ENCODE peak calls at places on chromosomes 6 and 20, in six cellular contexts. One of them, this sample, is unnamed.

GRCh38 chr20:43955244-43956191 is 40.9 kb downstream of the TOX2 start:
- DNase-seq in colonic mucosa: no peak
- DNase-seq in GM23248: peak; percentile 97
- DNase-seq in GM12878: peak; percentile 73
- DNase-seq in PC-3: peak; percentile 96
- DNase-seq in neural progenitor cell: no peak
- DNase-seq in this sample: peak; percentile 92

GRCh38 chr6:169723991-169724553 is at the start of gene PHF10:
- DNase-seq in colonic mucosa: peak; percentile 22
- DNase-seq in GM23248: peak; percentile 62
- DNase-seq in GM12878: no peak
- DNase-seq in PC-3: no peak
- DNase-seq in neural progenitor cell: peak; percentile 91
- DNase-seq in this sample: no peak

GRCh38 chr6:26441977-26442376 is 1.7 kb downstream of the BTN3A3 start:
- DNase-seq in colonic mucosa: no peak
- DNase-seq in GM23248: peak; percentile 15
- DNase-seq in GM12878: no peak
- DNase-seq in PC-3: no peak
- DNase-seq in neural progenitor cell: no peak
- DNase-seq in this sample: no peak

GRCh38 chr20:25285091-25285647 is 37.3 kb downstream of the PYGB start:
- DNase-seq in colonic mucosa: no peak
- DNase-seq in GM23248: no peak
- DNase-seq in GM12878: no peak
- DNase-seq in PC-3: no peak
- DNase-seq in neural progenitor cell: no peak
- DNase-seq in this sample: no peak

GRCh38 chr6:73169633-73170032 is 55.7 kb downstream of the KHDC1L start:
- DNase-seq in colonic mucosa: no peak
- DNase-seq in GM23248: no peak
- DNase-seq in GM12878: no peak
- DNase-seq in PC-3: peak; percentile 25
- DNase-seq in neural progenitor cell: no peak
- DNase-seq in this sample: no peak

GRCh38 chr6:43890197-43891062 is 120.4 kb downstream of the VEGFA start:
- DNase-seq in colonic mucosa: no peak
- DNase-seq in GM23248: no peak
- DNase-seq in GM12878: no peak
- DNase-seq in PC-3: no peak
- DNase-seq in neural progenitor cell: no peak
- DNase-seq in this sample: no peak

GRCh38 chr6:169084067-169084466 is 169.6 kb downstream of the THBS2 start:
- DNase-seq in colonic mucosa: no peak
- DNase-seq in GM23248: no peak
- DNase-seq in GM12878: no peak
- DNase-seq in PC-3: no peak
- DNase-seq in neural progenitor cell: no peak
- DNase-seq in this sample: no peak

GRCh38 chr6:6591778-6592388 is 3.4 kb downstream of the LY86 start:
- DNase-seq in colonic mucosa: no peak
- DNase-seq in GM23248: no peak
- DNase-seq in GM12878: peak; percentile 77
- DNase-seq in PC-3: no peak
- DNase-seq in neural progenitor cell: no peak
- DNase-seq in this sample: no peak

GRCh38 chr6:39855356-39855995 is 63.3 kb downstream of the DAAM2 start:
- DNase-seq in colonic mucosa: no peak
- DNase-seq in GM23248: peak; percentile 34
- DNase-seq in GM12878: no peak
- DNase-seq in PC-3: no peak
- DNase-seq in neural progenitor cell: no peak
- DNase-seq in this sample: no peak

GRCh38 chr6:159959976-159960384 is 8.9 kb upstream of the IGF2R start:
- DNase-seq in colonic mucosa: no peak
- DNase-seq in GM23248: no peak
- DNase-seq in GM12878: no peak
- DNase-seq in PC-3: no peak
- DNase-seq in neural progenitor cell: no peak
- DNase-seq in this sample: no peak

GRCh38 chr6:15526129-15526764 is 136.6 kb downstream of the DTNBP1 start:
- DNase-seq in colonic mucosa: no peak
- DNase-seq in GM23248: no peak
- DNase-seq in GM12878: peak; percentile 38
- DNase-seq in PC-3: no peak
- DNase-seq in neural progenitor cell: no peak
- DNase-seq in this sample: no peak

GRCh38 chr6:14910692-14911547 is 334.9 kb upstream of the JARID2 start:
- DNase-seq in colonic mucosa: no peak
- DNase-seq in GM23248: no peak
- DNase-seq in GM12878: peak; percentile 78
- DNase-seq in PC-3: no peak
- DNase-seq in neural progenitor cell: no peak
- DNase-seq in this sample: no peak

GRCh38 chr6:129849456-129849855 is 11.7 kb downstream of the TMEM244 start:
- DNase-seq in colonic mucosa: no peak
- DNase-seq in GM23248: peak; percentile 78
- DNase-seq in GM12878: no peak
- DNase-seq in PC-3: peak; percentile 79
- DNase-seq in neural progenitor cell: no peak
- DNase-seq in this sample: peak; percentile 46

GRCh38 chr6:25642667-25643328 is 9.2 kb upstream of the SCGN start:
- DNase-seq in colonic mucosa: no peak
- DNase-seq in GM23248: no peak
- DNase-seq in GM12878: no peak
- DNase-seq in PC-3: no peak
- DNase-seq in neural progenitor cell: no peak
- DNase-seq in this sample: no peak

GRCh38 chr6:45611502-45611901 is 233.8 kb upstream of the SUPT3H start:
- DNase-seq in colonic mucosa: peak; percentile 43
- DNase-seq in GM23248: no peak
- DNase-seq in GM12878: no peak
- DNase-seq in PC-3: no peak
- DNase-seq in neural progenitor cell: no peak
- DNase-seq in this sample: no peak

GRCh38 chr6:90294989-90295853 is 1.4 kb downstream of the BACH2 start:
- DNase-seq in colonic mucosa: peak; percentile 28
- DNase-seq in GM23248: peak; percentile 47
- DNase-seq in GM12878: no peak
- DNase-seq in PC-3: peak; percentile 26
- DNase-seq in neural progenitor cell: peak; percentile 54
- DNase-seq in this sample: peak; percentile 56

GRCh38 chr6:137876547-137876946 is 9.5 kb downstream of the TNFAIP3 start:
- DNase-seq in colonic mucosa: no peak
- DNase-seq in GM23248: no peak
- DNase-seq in GM12878: no peak
- DNase-seq in PC-3: no peak
- DNase-seq in neural progenitor cell: no peak
- DNase-seq in this sample: no peak

GRCh38 chr20:23415958-23416583 is 5.2 kb downstream of the NAPB start:
- DNase-seq in colonic mucosa: no peak
- DNase-seq in GM23248: peak; percentile 81
- DNase-seq in GM12878: no peak
- DNase-seq in PC-3: no peak
- DNase-seq in neural progenitor cell: no peak
- DNase-seq in this sample: no peak

GRCh38 chr20:32344835-32345506 is 13.2 kb upstream of the ASXL1 start:
- DNase-seq in colonic mucosa: no peak
- DNase-seq in GM23248: no peak
- DNase-seq in GM12878: no peak
- DNase-seq in PC-3: peak; percentile 16
- DNase-seq in neural progenitor cell: peak; percentile 51
- DNase-seq in this sample: no peak

GRCh38 chr6:36120539-36120938 is 9.8 kb upstream of the MAPK13 start:
- DNase-seq in colonic mucosa: peak; percentile 72
- DNase-seq in GM23248: no peak
- DNase-seq in GM12878: no peak
- DNase-seq in PC-3: no peak
- DNase-seq in neural progenitor cell: no peak
- DNase-seq in this sample: no peak

GRCh38 chr6:30740993-30741784 is 1.3 kb downstream of the FLOT1 start:
- DNase-seq in colonic mucosa: no peak
- DNase-seq in GM23248: peak; percentile 55
- DNase-seq in GM12878: no peak
- DNase-seq in PC-3: peak; percentile 36
- DNase-seq in neural progenitor cell: no peak
- DNase-seq in this sample: peak; percentile 66

GRCh38 chr6:30742316-30743098 is at the start of gene FLOT1:
- DNase-seq in colonic mucosa: peak; percentile 100
- DNase-seq in GM23248: peak; percentile 98
- DNase-seq in GM12878: peak; percentile 80
- DNase-seq in PC-3: peak; percentile 98
- DNase-seq in neural progenitor cell: peak; percentile 88
- DNase-seq in this sample: peak; percentile 94

GRCh38 chr6:30740540-30740870 is 2.0 kb downstream of the FLOT1 start:
- DNase-seq in colonic mucosa: no peak
- DNase-seq in GM23248: no peak
- DNase-seq in GM12878: no peak
- DNase-seq in PC-3: no peak
- DNase-seq in neural progenitor cell: no peak
- DNase-seq in this sample: peak; percentile 47

GRCh38 chr6:30743099-30744053 is 889 bp upstream of the FLOT1 start:
- DNase-seq in colonic mucosa: peak; percentile 62
- DNase-seq in GM23248: peak; percentile 58
- DNase-seq in GM12878: no peak
- DNase-seq in PC-3: no peak
- DNase-seq in neural progenitor cell: no peak
- DNase-seq in this sample: peak; percentile 36

DNA sequence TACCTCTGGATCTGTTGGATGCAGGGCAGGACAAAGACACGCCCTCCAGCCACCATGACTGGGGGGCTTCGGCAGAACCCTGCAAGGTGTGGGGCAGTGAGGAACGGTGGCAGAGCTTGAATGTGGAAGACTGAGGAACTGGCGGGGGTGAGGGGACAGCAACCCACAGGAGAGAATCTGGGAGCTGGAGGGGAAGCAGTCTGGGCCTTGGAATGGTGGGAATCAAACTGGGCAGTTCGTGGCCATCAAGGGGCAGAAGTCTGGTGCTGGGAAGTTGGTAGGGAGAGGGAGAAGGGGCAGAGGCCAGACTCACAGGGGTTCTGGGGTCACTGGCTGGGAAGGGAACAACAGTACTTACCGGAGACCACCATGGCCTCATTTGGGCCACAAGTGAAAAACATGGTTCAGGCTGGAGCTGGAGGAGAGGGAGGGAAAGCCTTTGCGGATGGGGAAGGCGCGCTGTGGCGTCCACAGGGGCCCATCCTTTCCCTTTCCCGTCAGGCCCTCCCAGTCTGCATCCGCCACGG is 635 bp downstream of the FLOT1 start:
- DNase-seq in colonic mucosa: no peak
- DNase-seq in GM23248: no peak
- DNase-seq in GM12878: no peak
- DNase-seq in PC-3: peak; percentile 32
- DNase-seq in neural progenitor cell: no peak
- DNase-seq in this sample: peak; percentile 90
- H3K9ac ChIP-seq in colonic mucosa: peak overlapping the region; percentile 95
- H3K9ac ChIP-seq in GM23248: peak overlapping the region; percentile 99
- H3K9ac ChIP-seq in GM12878: peak overlapping the region; percentile 82
- H3K9ac ChIP-seq in PC-3: peak overlapping the region; percentile 100
- H3K9ac ChIP-seq in neural progenitor cell: peak overlapping the region; percentile 47
- H3K9ac ChIP-seq in this sample: peak overlapping the region; percentile 92

GRCh38 chr6:69422474-69422873 is 374.3 kb downstream of the LMBRD1 start:
- DNase-seq in colonic mucosa: no peak
- DNase-seq in GM23248: no peak
- DNase-seq in GM12878: no peak
- DNase-seq in PC-3: no peak
- DNase-seq in neural progenitor cell: peak; percentile 39
- DNase-seq in this sample: no peak

GRCh38 chr6:69423785-69424184 is 373.0 kb downstream of the LMBRD1 start:
- DNase-seq in colonic mucosa: no peak
- DNase-seq in GM23248: no peak
- DNase-seq in GM12878: no peak
- DNase-seq in PC-3: no peak
- DNase-seq in neural progenitor cell: no peak
- DNase-seq in this sample: no peak

GRCh38 chr6:69424581-69424980 is 372.2 kb downstream of the LMBRD1 start:
- DNase-seq in colonic mucosa: no peak
- DNase-seq in GM23248: no peak
- DNase-seq in GM12878: no peak
- DNase-seq in PC-3: no peak
- DNase-seq in neural progenitor cell: no peak
- DNase-seq in this sample: no peak

GRCh38 chr6:69421270-69421669 is 375.5 kb downstream of the LMBRD1 start:
- DNase-seq in colonic mucosa: no peak
- DNase-seq in GM23248: no peak
- DNase-seq in GM12878: no peak
- DNase-seq in PC-3: no peak
- DNase-seq in neural progenitor cell: no peak
- DNase-seq in this sample: no peak

GRCh38 chr6:69421986-69422385 is 374.8 kb downstream of the LMBRD1 start:
- DNase-seq in colonic mucosa: no peak
- DNase-seq in GM23248: no peak
- DNase-seq in GM12878: no peak
- DNase-seq in PC-3: no peak
- DNase-seq in neural progenitor cell: no peak
- DNase-seq in this sample: no peak
- H3K9ac ChIP-seq in colonic mucosa: no peak overlapping the region
- H3K9ac ChIP-seq in GM23248: no peak overlapping the region
- H3K9ac ChIP-seq in GM12878: no peak overlapping the region
- H3K9ac ChIP-seq in PC-3: no peak overlapping the region
- H3K9ac ChIP-seq in neural progenitor cell: no peak overlapping the region
- H3K9ac ChIP-seq in this sample: no peak overlapping the region

GRCh38 chr6:151240036-151240685 is 394 bp downstream of the AKAP12 start:
- DNase-seq in colonic mucosa: peak; percentile 61
- DNase-seq in GM23248: peak; percentile 79
- DNase-seq in GM12878: no peak
- DNase-seq in PC-3: peak; percentile 43
- DNase-seq in neural progenitor cell: peak; percentile 96
- DNase-seq in this sample: peak; percentile 73
- H3K9ac ChIP-seq in colonic mucosa: peak overlapping the region; percentile 12
- H3K9ac ChIP-seq in GM23248: peak overlapping the region; percentile 53
- H3K9ac ChIP-seq in GM12878: no peak overlapping the region
- H3K9ac ChIP-seq in PC-3: peak overlapping the region; percentile 81
- H3K9ac ChIP-seq in neural progenitor cell: peak overlapping the region; percentile 33
- H3K9ac ChIP-seq in this sample: peak overlapping the region; percentile 98

DNA sequence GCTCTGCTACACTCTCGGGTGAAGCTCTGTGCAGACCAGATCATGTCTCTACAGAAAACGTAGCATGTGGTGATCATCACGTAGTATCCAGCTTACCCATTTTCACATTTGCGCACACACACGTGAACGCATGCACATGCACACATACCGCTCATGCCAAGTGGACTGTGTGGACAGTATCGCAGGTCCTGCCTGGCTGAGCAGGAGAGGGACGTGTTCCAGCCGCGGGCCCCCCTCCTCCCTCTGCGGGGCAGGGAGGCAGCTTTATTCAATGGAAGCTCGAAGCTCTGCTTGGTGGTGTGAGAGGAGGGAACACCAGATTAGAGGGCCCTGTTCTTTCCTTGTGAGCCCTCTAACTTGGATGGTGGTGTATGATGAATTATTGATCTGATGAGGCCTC is 51.1 kb downstream of the CDH26 start:
- DNase-seq in colonic mucosa: no peak
- DNase-seq in GM23248: no peak
- DNase-seq in GM12878: no peak
- DNase-seq in PC-3: no peak
- DNase-seq in neural progenitor cell: no peak
- DNase-seq in this sample: no peak
- H3K9ac ChIP-seq in colonic mucosa: no peak overlapping the region
- H3K9ac ChIP-seq in GM23248: no peak overlapping the region
- H3K9ac ChIP-seq in GM12878: no peak overlapping the region
- H3K9ac ChIP-seq in PC-3: no peak overlapping the region
- H3K9ac ChIP-seq in neural progenitor cell: no peak overlapping the region
- H3K9ac ChIP-seq in this sample: no peak overlapping the region